ENCODE peak calls at places on chromosomes 1 and 21, in nine cellular contexts. One of them, this sample, is unnamed.
A peak's percentile ranks its signal among the peaks of the same experiment; 100 is the strongest.

GRCh38 chr1:227604446-227604845 is 41.1 kb downstream of the ZNF678 start:
- DNase-seq in aorta: no peak
- DNase-seq in stimulated activated CD8-positive, alpha-beta memory T cell treated with anti-CD3 and anti-CD28 coated beads, Interleukin-4, amount 100 ng/mL, for 1 hour: no peak
- DNase-seq in NCI-H1092: no peak
- DNase-seq in anterior cingulate cortex: no peak
- DNase-seq in dermis microvascular lymphatic vessel endothelial cell: no peak
- DNase-seq in skeletal muscle cell: peak; percentile 3
- DNase-seq in NCI-H1417: no peak
- DNase-seq in bronchial epithelial cell: no peak
- DNase-seq in this sample: no peak

GRCh38 chr1:195908121-195908520 is 700.1 kb downstream of the KCNT2 start:
- DNase-seq in aorta: no peak
- DNase-seq in stimulated activated CD8-positive, alpha-beta memory T cell treated with anti-CD3 and anti-CD28 coated beads, Interleukin-4, amount 100 ng/mL, for 1 hour: no peak
- DNase-seq in NCI-H1092: no peak
- DNase-seq in anterior cingulate cortex: no peak
- DNase-seq in dermis microvascular lymphatic vessel endothelial cell: no peak
- DNase-seq in skeletal muscle cell: peak; percentile 25
- DNase-seq in NCI-H1417: no peak
- DNase-seq in bronchial epithelial cell: peak; percentile 92
- DNase-seq in this sample: no peak

GRCh38 chr1:157181790-157182189 is 43.6 kb upstream of the ETV3 start:
- DNase-seq in aorta: no peak
- DNase-seq in stimulated activated CD8-positive, alpha-beta memory T cell treated with anti-CD3 and anti-CD28 coated beads, Interleukin-4, amount 100 ng/mL, for 1 hour: no peak
- DNase-seq in NCI-H1092: no peak
- DNase-seq in anterior cingulate cortex: no peak
- DNase-seq in dermis microvascular lymphatic vessel endothelial cell: no peak
- DNase-seq in skeletal muscle cell: no peak
- DNase-seq in NCI-H1417: no peak
- DNase-seq in bronchial epithelial cell: no peak
- DNase-seq in this sample: no peak

GRCh38 chr1:147664206-147664605 is 6.1 kb downstream of the ACP6 start:
- DNase-seq in aorta: no peak
- DNase-seq in stimulated activated CD8-positive, alpha-beta memory T cell treated with anti-CD3 and anti-CD28 coated beads, Interleukin-4, amount 100 ng/mL, for 1 hour: no peak
- DNase-seq in NCI-H1092: no peak
- DNase-seq in anterior cingulate cortex: no peak
- DNase-seq in dermis microvascular lymphatic vessel endothelial cell: no peak
- DNase-seq in skeletal muscle cell: peak; percentile 24
- DNase-seq in NCI-H1417: no peak
- DNase-seq in bronchial epithelial cell: peak; percentile 41
- DNase-seq in this sample: no peak

GRCh38 chr1:182299728-182300581 is 91.6 kb downstream of the GLUL start:
- DNase-seq in aorta: no peak
- DNase-seq in stimulated activated CD8-positive, alpha-beta memory T cell treated with anti-CD3 and anti-CD28 coated beads, Interleukin-4, amount 100 ng/mL, for 1 hour: no peak
- DNase-seq in NCI-H1092: no peak
- DNase-seq in anterior cingulate cortex: peak; percentile 15
- DNase-seq in dermis microvascular lymphatic vessel endothelial cell: no peak
- DNase-seq in skeletal muscle cell: no peak
- DNase-seq in NCI-H1417: peak; percentile 39
- DNase-seq in bronchial epithelial cell: peak; percentile 27
- DNase-seq in this sample: no peak

GRCh38 chr1:9294910-9295636 is 2.4 kb downstream of the SPSB1 start:
- DNase-seq in aorta: peak; percentile 74
- DNase-seq in stimulated activated CD8-positive, alpha-beta memory T cell treated with anti-CD3 and anti-CD28 coated beads, Interleukin-4, amount 100 ng/mL, for 1 hour: no peak
- DNase-seq in NCI-H1092: no peak
- DNase-seq in anterior cingulate cortex: no peak
- DNase-seq in dermis microvascular lymphatic vessel endothelial cell: no peak
- DNase-seq in skeletal muscle cell: no peak
- DNase-seq in NCI-H1417: peak; percentile 12
- DNase-seq in bronchial epithelial cell: no peak
- DNase-seq in this sample: no peak

GRCh38 chr1:93980881-93981280 is 71.7 kb upstream of the GCLM start:
- DNase-seq in aorta: no peak
- DNase-seq in stimulated activated CD8-positive, alpha-beta memory T cell treated with anti-CD3 and anti-CD28 coated beads, Interleukin-4, amount 100 ng/mL, for 1 hour: no peak
- DNase-seq in NCI-H1092: no peak
- DNase-seq in anterior cingulate cortex: no peak
- DNase-seq in dermis microvascular lymphatic vessel endothelial cell: no peak
- DNase-seq in skeletal muscle cell: no peak
- DNase-seq in NCI-H1417: no peak
- DNase-seq in bronchial epithelial cell: no peak
- DNase-seq in this sample: no peak

GRCh38 chr1:169348356-169349036 is 19.1 kb downstream of the NME7 start:
- DNase-seq in aorta: no peak
- DNase-seq in stimulated activated CD8-positive, alpha-beta memory T cell treated with anti-CD3 and anti-CD28 coated beads, Interleukin-4, amount 100 ng/mL, for 1 hour: no peak
- DNase-seq in NCI-H1092: peak; percentile 50
- DNase-seq in anterior cingulate cortex: no peak
- DNase-seq in dermis microvascular lymphatic vessel endothelial cell: peak; percentile 62
- DNase-seq in skeletal muscle cell: no peak
- DNase-seq in NCI-H1417: peak; percentile 89
- DNase-seq in bronchial epithelial cell: peak; percentile 62
- DNase-seq in this sample: no peak

GRCh38 chr1:25809283-25809926 is 9.4 kb downstream of the SELENON start:
- DNase-seq in aorta: peak; percentile 78
- DNase-seq in stimulated activated CD8-positive, alpha-beta memory T cell treated with anti-CD3 and anti-CD28 coated beads, Interleukin-4, amount 100 ng/mL, for 1 hour: no peak
- DNase-seq in NCI-H1092: no peak
- DNase-seq in anterior cingulate cortex: no peak
- DNase-seq in dermis microvascular lymphatic vessel endothelial cell: no peak
- DNase-seq in skeletal muscle cell: no peak
- DNase-seq in NCI-H1417: no peak
- DNase-seq in bronchial epithelial cell: no peak
- DNase-seq in this sample: no peak

GRCh38 chr1:93805027-93805426 is 74.0 kb downstream of the DNTTIP2 start:
- DNase-seq in aorta: no peak
- DNase-seq in stimulated activated CD8-positive, alpha-beta memory T cell treated with anti-CD3 and anti-CD28 coated beads, Interleukin-4, amount 100 ng/mL, for 1 hour: no peak
- DNase-seq in NCI-H1092: no peak
- DNase-seq in anterior cingulate cortex: no peak
- DNase-seq in dermis microvascular lymphatic vessel endothelial cell: no peak
- DNase-seq in skeletal muscle cell: peak; percentile 28
- DNase-seq in NCI-H1417: no peak
- DNase-seq in bronchial epithelial cell: peak; percentile 46
- DNase-seq in this sample: no peak

GRCh38 chr1:94438692-94439276 is 20.6 kb downstream of the ABCD3 start:
- DNase-seq in aorta: no peak
- DNase-seq in stimulated activated CD8-positive, alpha-beta memory T cell treated with anti-CD3 and anti-CD28 coated beads, Interleukin-4, amount 100 ng/mL, for 1 hour: no peak
- DNase-seq in NCI-H1092: no peak
- DNase-seq in anterior cingulate cortex: no peak
- DNase-seq in dermis microvascular lymphatic vessel endothelial cell: no peak
- DNase-seq in skeletal muscle cell: no peak
- DNase-seq in NCI-H1417: peak; percentile 87
- DNase-seq in bronchial epithelial cell: no peak
- DNase-seq in this sample: no peak

GRCh38 chr1:36446780-36447179 is 3.5 kb downstream of the OSCP1 start:
- DNase-seq in aorta: no peak
- DNase-seq in stimulated activated CD8-positive, alpha-beta memory T cell treated with anti-CD3 and anti-CD28 coated beads, Interleukin-4, amount 100 ng/mL, for 1 hour: no peak
- DNase-seq in NCI-H1092: no peak
- DNase-seq in anterior cingulate cortex: no peak
- DNase-seq in dermis microvascular lymphatic vessel endothelial cell: no peak
- DNase-seq in skeletal muscle cell: no peak
- DNase-seq in NCI-H1417: no peak
- DNase-seq in bronchial epithelial cell: no peak
- DNase-seq in this sample: no peak

GRCh38 chr1:81109038-81109437 is 691.7 kb upstream of the ADGRL2 start:
- DNase-seq in aorta: no peak
- DNase-seq in stimulated activated CD8-positive, alpha-beta memory T cell treated with anti-CD3 and anti-CD28 coated beads, Interleukin-4, amount 100 ng/mL, for 1 hour: no peak
- DNase-seq in NCI-H1092: no peak
- DNase-seq in anterior cingulate cortex: no peak
- DNase-seq in dermis microvascular lymphatic vessel endothelial cell: no peak
- DNase-seq in skeletal muscle cell: no peak
- DNase-seq in NCI-H1417: no peak
- DNase-seq in bronchial epithelial cell: no peak
- DNase-seq in this sample: no peak

GRCh38 chr1:3902111-3902511 is 2.0 kb upstream of the C1orf174 start:
- DNase-seq in aorta: peak; percentile 61
- DNase-seq in stimulated activated CD8-positive, alpha-beta memory T cell treated with anti-CD3 and anti-CD28 coated beads, Interleukin-4, amount 100 ng/mL, for 1 hour: no peak
- DNase-seq in NCI-H1092: no peak
- DNase-seq in anterior cingulate cortex: no peak
- DNase-seq in dermis microvascular lymphatic vessel endothelial cell: no peak
- DNase-seq in skeletal muscle cell: no peak
- DNase-seq in NCI-H1417: no peak
- DNase-seq in bronchial epithelial cell: no peak
- DNase-seq in this sample: no peak

GRCh38 chr1:87134061-87134460 is 194.6 kb upstream of the LMO4 start:
- DNase-seq in aorta: no peak
- DNase-seq in stimulated activated CD8-positive, alpha-beta memory T cell treated with anti-CD3 and anti-CD28 coated beads, Interleukin-4, amount 100 ng/mL, for 1 hour: no peak
- DNase-seq in NCI-H1092: no peak
- DNase-seq in anterior cingulate cortex: no peak
- DNase-seq in dermis microvascular lymphatic vessel endothelial cell: no peak
- DNase-seq in skeletal muscle cell: no peak
- DNase-seq in NCI-H1417: no peak
- DNase-seq in bronchial epithelial cell: no peak
- DNase-seq in this sample: no peak

GRCh38 chr1:100627018-100627716 is 89.2 kb downstream of the GPR88 start:
- DNase-seq in aorta: no peak
- DNase-seq in stimulated activated CD8-positive, alpha-beta memory T cell treated with anti-CD3 and anti-CD28 coated beads, Interleukin-4, amount 100 ng/mL, for 1 hour: no peak
- DNase-seq in NCI-H1092: no peak
- DNase-seq in anterior cingulate cortex: no peak
- DNase-seq in dermis microvascular lymphatic vessel endothelial cell: no peak
- DNase-seq in skeletal muscle cell: no peak
- DNase-seq in NCI-H1417: no peak
- DNase-seq in bronchial epithelial cell: peak; percentile 82
- DNase-seq in this sample: no peak

GRCh38 chr1:151887028-151887427 is 22.3 kb downstream of the THEM4 start:
- DNase-seq in aorta: no peak
- DNase-seq in stimulated activated CD8-positive, alpha-beta memory T cell treated with anti-CD3 and anti-CD28 coated beads, Interleukin-4, amount 100 ng/mL, for 1 hour: no peak
- DNase-seq in NCI-H1092: no peak
- DNase-seq in anterior cingulate cortex: no peak
- DNase-seq in dermis microvascular lymphatic vessel endothelial cell: no peak
- DNase-seq in skeletal muscle cell: peak; percentile 25
- DNase-seq in NCI-H1417: no peak
- DNase-seq in bronchial epithelial cell: peak; percentile 89
- DNase-seq in this sample: no peak

GRCh38 chr1:183164350-183164749 is 21.7 kb upstream of the LAMC2 start:
- DNase-seq in aorta: no peak
- DNase-seq in stimulated activated CD8-positive, alpha-beta memory T cell treated with anti-CD3 and anti-CD28 coated beads, Interleukin-4, amount 100 ng/mL, for 1 hour: no peak
- DNase-seq in NCI-H1092: no peak
- DNase-seq in anterior cingulate cortex: no peak
- DNase-seq in dermis microvascular lymphatic vessel endothelial cell: no peak
- DNase-seq in skeletal muscle cell: no peak
- DNase-seq in NCI-H1417: no peak
- DNase-seq in bronchial epithelial cell: peak; percentile 96
- DNase-seq in this sample: peak; percentile 56

GRCh38 chr21:40548134-40548533 is 298.8 kb downstream of the DSCAM start:
- DNase-seq in aorta: no peak
- DNase-seq in stimulated activated CD8-positive, alpha-beta memory T cell treated with anti-CD3 and anti-CD28 coated beads, Interleukin-4, amount 100 ng/mL, for 1 hour: no peak
- DNase-seq in NCI-H1092: peak; percentile 58
- DNase-seq in anterior cingulate cortex: no peak
- DNase-seq in dermis microvascular lymphatic vessel endothelial cell: no peak
- DNase-seq in skeletal muscle cell: no peak
- DNase-seq in NCI-H1417: peak; percentile 86
- DNase-seq in bronchial epithelial cell: no peak
- DNase-seq in this sample: no peak

GRCh38 chr1:14298806-14299205 is 299.7 kb upstream of the KAZN start:
- DNase-seq in aorta: no peak
- DNase-seq in stimulated activated CD8-positive, alpha-beta memory T cell treated with anti-CD3 and anti-CD28 coated beads, Interleukin-4, amount 100 ng/mL, for 1 hour: no peak
- DNase-seq in NCI-H1092: no peak
- DNase-seq in anterior cingulate cortex: no peak
- DNase-seq in dermis microvascular lymphatic vessel endothelial cell: no peak
- DNase-seq in skeletal muscle cell: no peak
- DNase-seq in NCI-H1417: no peak
- DNase-seq in bronchial epithelial cell: no peak
- DNase-seq in this sample: no peak

This sample was measured in H54.